ENCODE peak calls at places on chromosomes 2 and 18, in five cellular contexts. O is left ventricle myocardium inferior, K is fibroblast of lung, M is lung, P is HepG2. U is an unnamed sample. For H3K4me1, the result is how much of the 10 kb centered on the place peaks cover.

GRCh38 chr2:54570925-54571694 is 115.0 kb downstream of the SPTBN1 start:
- DNase-seq in O (peak), K (peak), M (peak), P (peak), U (no peak)

GRCh38 chr2:109030870-109031480 is 42.0 kb upstream of the EDAR start:
- DNase-seq in O (no peak), K (no peak), M (no peak), P (no peak), U (no peak)

GRCh38 chr2:110650346-110650745 is 27.5 kb downstream of the BUB1 start:
- DNase-seq in O (no peak), K (no peak), M (no peak), P (no peak), U (no peak)

GRCh38 chr2:86175866-86176265 is 19.4 kb downstream of the IMMT start:
- DNase-seq in O (no peak), K (no peak), M (no peak), P (no peak), U (no peak)

GRCh38 chr2:159744363-159744762 is 32.1 kb downstream of the MARCHF7 start:
- DNase-seq in O (no peak), K (no peak), M (no peak), P (no peak), U (no peak)

GRCh38 chr2:12796617-12797016 is 79.9 kb downstream of the TRIB2 start:
- DNase-seq in O (peak), K (peak), M (no peak), P (no peak), U (peak)

GRCh38 chr2:71863338-71863737 is 284.3 kb downstream of the CYP26B1 start:
- DNase-seq in O (no peak), K (no peak), M (no peak), P (no peak), U (no peak)

GRCh38 chr2:134120718-134121630 is 132.9 kb upstream of the MGAT5 start:
- DNase-seq in O (peak), K (peak), M (peak), P (no peak), U (peak)

GRCh38 chr2:239472220-239472775 is 71.5 kb upstream of the HDAC4 start:
- DNase-seq in O (no peak), K (no peak), M (no peak), P (no peak), U (no peak)

GRCh38 chr2:37283207-37283606 is 41.4 kb downstream of the PRKD3 start:
- DNase-seq in O (no peak), K (peak), M (no peak), P (no peak), U (no peak)

GRCh38 chr2:224357098-224357901 is 44.6 kb downstream of the FAM124B start:
- DNase-seq in O (no peak), K (peak), M (peak), P (peak), U (peak)

GRCh38 chr2:70258532-70258875 is 567 bp downstream of the PCYOX1 start:
- DNase-seq in O (peak), K (peak), M (peak), P (peak), U (peak)

GRCh38 chr2:45909677-45910191 is 258.3 kb downstream of the PRKCE start:
- DNase-seq in O (no peak), K (no peak), M (peak), P (no peak), U (no peak)
- H3K27ac ChIP-seq in O (no peak), K (no peak), M (no peak), P (no peak), U (peak)

GRCh38 chr18:47248610-47249343 is 2.7 kb downstream of the SKOR2 start:
- DNase-seq in O (no peak), K (no peak), M (no peak), P (no peak), U (no peak)
- H3K4me3 ChIP-seq in O (no peak), K (no peak), M (no peak), P (no peak), U (no peak)

DNA sequence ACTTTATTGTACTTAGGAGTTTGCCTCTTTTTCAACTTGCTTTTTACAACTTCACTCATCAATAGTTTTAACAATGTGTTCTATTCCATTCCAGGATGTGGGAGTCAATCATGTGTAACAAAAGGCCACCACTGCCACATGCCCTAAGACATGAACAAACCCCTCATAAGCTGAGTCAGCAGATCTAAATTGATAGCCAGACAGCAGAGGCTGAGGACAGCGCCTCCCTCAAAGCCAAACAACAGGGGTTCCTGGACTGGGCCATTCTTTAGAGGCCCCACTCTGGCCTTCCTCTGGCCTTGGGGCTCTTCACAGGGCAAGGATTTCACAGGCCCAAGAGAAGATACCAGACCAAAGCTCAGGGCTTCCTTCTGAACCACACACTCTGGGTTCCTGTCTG is 265.7 kb downstream of the TNS1 start:
- DNase-seq in O (no peak), K (no peak), M (no peak), P (no peak), U (no peak)
- H3K4me1 ChIP-seq in O (under half), K (under half), M (under half), P (under half), U (under half)

GRCh38 chr2:31322376-31322775 is 88.4 kb downstream of the EHD3 start:
- DNase-seq in O (peak), K (peak), M (no peak), P (no peak), U (no peak)
- H3K27ac ChIP-seq in O (peak), K (no peak), M (peak), P (no peak), U (no peak)

U was measured in SJCRH30.